ENCODE peak calls at places on chromosomes 12 and 14, in ten cellular contexts. X is stimulated activated CD4-positive, alpha-beta T cell treated with anti-CD3 and anti-CD28 coated beads, Interleukin-4, amount 100 ng/mL, for 48 hours; G is fibroblast of pulmonary artery; F is amniotic stem cell; Q is endothelial cell; T is lung; Y is activated CD8-positive, alpha-beta memory T cell treated with anti-CD3 and anti-CD28 coated beads for 4 hours; P is breast epithelium; O is NB4; J is tibial artery. L is an unnamed sample.
A peak's percentile ranks its signal among the peaks of the same experiment; 100 is the strongest.

GRCh38 chr12:113318900-113319628 is 15.8 kb downstream of the SLC8B1 start:
- DNase-seq in X (no peak), G (no peak), F (no peak), Q (no peak), T (no peak), Y (no peak), P (no peak), O (no peak), J (no peak), L (no peak)

GRCh38 chr14:77738559-77739250 is 22.3 kb downstream of the SNW1 start:
- DNase-seq in X (no peak), G (peak; percentile 79), F (no peak), Q (no peak), T (no peak), Y (no peak), P (no peak), O (no peak), J (no peak), L (no peak)

GRCh38 chr12:79569679-79570078 is 121.1 kb downstream of the PAWR start:
- DNase-seq in X (no peak), G (no peak), F (no peak), Q (no peak), T (no peak), Y (no peak), P (no peak), O (no peak), J (no peak), L (no peak)

GRCh38 chr14:44778562-44778961 is 183.2 kb downstream of the KLHL28 start:
- DNase-seq in X (no peak), G (peak; percentile 93), F (no peak), Q (no peak), T (no peak), Y (no peak), P (no peak), O (no peak), J (no peak), L (no peak)

GRCh38 chr14:79513446-79513845 is 697.9 kb downstream of the DIO2 start:
- DNase-seq in X (no peak), G (no peak), F (no peak), Q (no peak), T (no peak), Y (no peak), P (no peak), O (no peak), J (no peak), L (no peak)

GRCh38 chr14:93090826-93091583 is 24.7 kb downstream of the ITPK1 start:
- DNase-seq in X (no peak), G (peak; percentile 29), F (no peak), Q (no peak), T (no peak), Y (no peak), P (no peak), O (no peak), J (no peak), L (no peak)

GRCh38 chr12:83150465-83151189 is 463.9 kb downstream of the TMTC2 start:
- DNase-seq in X (no peak), G (no peak), F (no peak), Q (no peak), T (no peak), Y (no peak), P (no peak), O (no peak), J (no peak), L (no peak)

GRCh38 chr12:55965240-55965639 is 602 bp downstream of the PMEL start:
- DNase-seq in X (no peak), G (no peak), F (no peak), Q (no peak), T (no peak), Y (no peak), P (no peak), O (no peak), J (no peak), L (no peak)

GRCh38 chr14:74400328-74400727 is 25.7 kb downstream of the SYNDIG1L start:
- DNase-seq in X (no peak), G (peak; percentile 13), F (no peak), Q (peak; percentile 31), T (no peak), Y (no peak), P (no peak), O (peak; percentile 17), J (peak; percentile 32), L (no peak)

L was measured in Kasumi-1.